ENCODE peak calls at places on chromosomes 12 and 14, in four cellular contexts. B is heart left ventricle; G is effector memory CD4-positive, alpha-beta T cell; L is Karpas-422. R is an unnamed sample.
A peak's percentile ranks its signal among the peaks of the same experiment; 100 is the strongest.

GRCh38 chr12:34033628-34034296 is 11.5 kb downstream of the ALG10 start:
- DNase-seq in L (peak; percentile 75), G (no peak), B (no peak), R (peak; percentile 44)

GRCh38 chr14:90818715-90819114 is 2.5 kb upstream of the TTC7B start:
- DNase-seq in B (no peak), L (no peak), G (no peak), R (no peak)

GRCh38 chr12:41577995-41578394 is 389.9 kb downstream of the PDZRN4 start:
- DNase-seq in L (no peak), G (no peak), B (no peak), R (no peak)

GRCh38 chr14:33914676-33915516 is 36.0 kb downstream of the EGLN3 start:
- DNase-seq in B (no peak), G (no peak), L (no peak), R (peak; percentile 89)

GRCh38 chr12:8065991-8066594 is at the start of gene C3AR1:
- DNase-seq in L (no peak), G (peak; percentile 59), B (no peak), R (peak; percentile 73)

GRCh38 chr14:48914921-48915320 is 671.3 kb downstream of the RPS29 start:
- DNase-seq in G (no peak), L (no peak), B (no peak), R (no peak)

GRCh38 chr12:87311206-87311605 is 718.0 kb downstream of the C12orf50 start:
- DNase-seq in G (no peak), L (no peak), B (no peak), R (no peak)

GRCh38 chr12:30867415-30867814 is 59.1 kb upstream of the TSPAN11 start:
- DNase-seq in B (no peak), G (no peak), L (no peak), R (no peak)

GRCh38 chr12:69330475-69331473 is 17.4 kb upstream of the LYZ start:
- DNase-seq in L (peak; percentile 68), G (peak; percentile 29), B (no peak), R (no peak)

GRCh38 chr12:65163755-65164154 is 5.6 kb upstream of the LEMD3 start:
- DNase-seq in G (no peak), L (no peak), B (no peak), R (no peak)

GRCh38 chr14:102510616-102511520 is 1.3 kb upstream of the ANKRD9 start:
- DNase-seq in B (no peak), L (no peak), G (no peak), R (peak; percentile 88)

GRCh38 chr12:93008044-93008778 is 79.1 kb upstream of the EEA1 start:
- DNase-seq in G (no peak), B (no peak), L (no peak), R (no peak)

GRCh38 chr14:74892745-74893144 is 11.0 kb downstream of the DLST start:
- DNase-seq in L (no peak), B (no peak), G (no peak), R (no peak)

GRCh38 chr14:74891870-74892269 is 10.2 kb downstream of the DLST start:
- DNase-seq in L (no peak), G (no peak), B (no peak), R (peak; percentile 40)

GRCh38 chr14:74886001-74886400 is 4.3 kb downstream of the DLST start:
- DNase-seq in G (no peak), B (no peak), L (no peak), R (no peak)

GRCh38 chr14:74890262-74890661 is 8.5 kb downstream of the DLST start:
- DNase-seq in L (no peak), B (no peak), G (no peak), R (no peak)

GRCh38 chr14:74888164-74889158 is 6.7 kb downstream of the DLST start:
- DNase-seq in B (no peak), G (no peak), L (no peak), R (no peak)
- H3K4me1 ChIP-seq in B (peaks cover 47% of the 10 kb centered on the region), G (peaks cover 16% of the 10 kb centered on the region), L (peaks cover 53% of the 10 kb centered on the region), R (peaks cover 12% of the 10 kb centered on the region)

GRCh38 chr14:69317780-69318179 is 57.8 kb downstream of the GALNT16 start:
- DNase-seq in B (no peak), G (no peak), L (no peak), R (no peak)
- H3K27ac ChIP-seq in B (peak overlapping the region; percentile 61), G (no peak overlapping the region), L (no peak overlapping the region), R (no peak overlapping the region)

GRCh38 chr12:10167588-10167987 is 4.3 kb downstream of the OLR1 start:
- DNase-seq in L (no peak), B (no peak), G (no peak), R (peak; percentile 40)
- H3K4me1 ChIP-seq in L (peaks cover 7% of the 10 kb centered on the region), B (no peaks in the 10 kb centered on the region), G (no peaks in the 10 kb centered on the region), R (peaks cover 4% of the 10 kb centered on the region)

GRCh38 chr12:58917699-58918334 is 2.5 kb downstream of the LRIG3 start:
- DNase-seq in L (no peak), B (no peak), G (no peak), R (no peak)
- H3K27ac ChIP-seq in L (no peak overlapping the region), B (peak overlapping the region; percentile 20), G (no peak overlapping the region), R (peak overlapping the region; percentile 78)

GRCh38 chr14:52051861-52052260 is 17.0 kb downstream of the NID2 start:
- DNase-seq in B (no peak), G (no peak), L (no peak), R (peak; percentile 50)
- H3K4me1 ChIP-seq in B (peaks cover 91% of the 10 kb centered on the region), G (no peaks in the 10 kb centered on the region), L (no peaks in the 10 kb centered on the region), R (peaks cover 68% of the 10 kb centered on the region)

DNA sequence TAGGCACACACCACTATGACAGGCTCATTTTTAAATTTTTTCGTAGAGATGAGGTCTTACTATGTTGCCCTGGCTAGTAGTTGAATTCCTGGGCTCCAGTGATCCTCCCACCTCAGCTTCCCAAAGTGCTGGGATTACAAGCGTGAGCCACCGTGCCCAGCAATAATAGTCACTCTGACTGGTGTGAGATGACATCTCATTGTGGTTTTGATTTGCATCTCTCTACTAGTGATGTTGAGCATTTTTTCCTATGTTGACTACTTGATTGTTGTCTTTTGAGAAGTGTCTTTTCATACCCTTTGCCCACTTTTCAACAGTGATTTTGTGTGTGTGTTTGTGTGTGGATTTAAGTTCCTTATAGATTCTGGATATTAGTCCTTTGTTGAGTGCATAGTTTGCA is 26.3 kb downstream of the ATP2A2 start:
- DNase-seq in G (no peak), L (no peak), B (no peak), R (no peak)
- H3K27ac ChIP-seq in G (no peak overlapping the region), L (no peak overlapping the region), B (no peak overlapping the region), R (no peak overlapping the region)

DNA sequence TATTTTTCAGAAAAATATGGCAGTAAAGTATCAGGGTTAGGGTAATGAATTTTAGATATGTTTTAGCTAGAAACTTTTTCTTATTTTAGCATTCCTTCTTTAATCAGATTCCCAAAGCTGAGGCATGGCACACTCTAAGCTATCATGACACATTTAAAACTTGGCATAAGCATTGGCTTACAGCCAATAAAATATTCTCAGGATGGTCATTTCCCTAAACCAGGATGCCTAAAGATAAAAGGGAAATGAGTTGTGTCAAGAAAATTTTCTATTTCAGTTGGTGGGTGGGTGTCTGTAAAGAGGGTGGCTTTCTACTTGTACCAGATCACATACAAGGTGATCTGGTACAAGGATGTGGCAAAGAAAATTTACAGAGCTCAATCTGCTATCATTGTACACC is 47.8 kb downstream of the PEBP1 start:
- DNase-seq in G (no peak), L (no peak), B (no peak), R (no peak)
- H3K4me1 ChIP-seq in G (no peaks in the 10 kb centered on the region), L (peaks cover 56% of the 10 kb centered on the region), B (peaks cover 26% of the 10 kb centered on the region), R (peaks cover 4% of the 10 kb centered on the region)

DNA sequence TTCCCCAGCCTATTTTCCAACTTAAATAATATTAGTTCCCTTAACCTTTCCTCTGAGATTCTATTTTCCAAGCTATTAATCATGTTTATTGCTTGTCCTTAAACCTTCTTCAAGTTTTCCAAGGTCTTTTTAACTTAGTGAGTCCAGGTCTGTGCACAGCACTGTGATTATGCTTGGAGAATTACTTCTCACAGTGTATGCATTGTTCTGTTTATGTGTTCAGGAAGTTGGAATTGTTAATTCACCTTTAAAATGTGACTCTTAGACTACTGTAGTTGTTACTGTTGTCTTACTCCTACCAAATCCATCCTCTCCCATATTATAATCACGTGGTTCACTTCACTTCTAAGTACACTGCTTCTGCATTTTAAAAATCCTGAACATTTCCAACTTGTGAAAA is 1039.2 kb upstream of the FOXG1 start:
- DNase-seq in L (no peak), B (no peak), G (no peak), R (no peak)
- H3K27ac ChIP-seq in L (no peak overlapping the region), B (no peak overlapping the region), G (no peak overlapping the region), R (no peak overlapping the region)

GRCh38 chr14:68941820-68942219 is 37.3 kb downstream of the ACTN1 start:
- DNase-seq in L (no peak), G (no peak), B (no peak), R (peak; percentile 94)

GRCh38 chr14:68942281-68943035 is 36.6 kb downstream of the ACTN1 start:
- DNase-seq in B (no peak), G (no peak), L (no peak), R (peak; percentile 42)

GRCh38 chr14:68945190-68945584 is 33.9 kb downstream of the ACTN1 start:
- DNase-seq in B (no peak), G (no peak), L (no peak), R (no peak)

GRCh38 chr14:68944162-68944561 is 34.9 kb downstream of the ACTN1 start:
- DNase-seq in L (no peak), B (no peak), G (no peak), R (no peak)

DNA sequence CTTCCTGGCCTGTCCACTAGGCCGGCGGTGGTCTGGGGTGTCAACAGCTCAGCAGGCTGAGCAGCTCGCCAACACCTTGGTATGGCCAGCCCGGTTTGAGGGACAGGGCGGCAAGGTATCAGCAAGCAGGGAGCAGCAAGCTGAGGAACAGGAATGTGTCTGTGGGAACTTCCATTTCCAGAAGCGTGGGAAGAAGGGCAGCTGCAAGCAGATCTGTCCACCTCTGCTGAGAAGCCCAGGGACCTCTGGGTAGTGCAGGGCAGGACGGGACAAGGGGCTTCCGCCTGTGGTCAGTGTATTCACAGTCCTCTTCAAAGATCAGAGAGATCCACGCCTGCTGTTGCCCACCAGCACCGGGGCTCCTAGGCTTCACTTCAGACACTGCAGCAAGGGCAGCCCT is 36.0 kb downstream of the ACTN1 start:
- DNase-seq in B (no peak), G (no peak), L (no peak), R (no peak)
- H3K4me1 ChIP-seq in B (peaks cover 97% of the 10 kb centered on the region), G (no peaks in the 10 kb centered on the region), L (no peaks in the 10 kb centered on the region), R (peaks cover 60% of the 10 kb centered on the region)

GRCh38 chr12:120596901-120597300 is 15.7 kb upstream of the POP5 start:
- DNase-seq in L (no peak), B (no peak), G (no peak), R (no peak)
- H3K27ac ChIP-seq in L (no peak overlapping the region), B (no peak overlapping the region), G (no peak overlapping the region), R (no peak overlapping the region)

R was measured in cardiac muscle cell.